ENCODE peak calls at places on chromosomes 6 and 20, in seven cellular contexts. One of them, this sample, is unnamed.

GRCh38 chr6:16747232-16748027 is 13.8 kb downstream of the ATXN1 start:
- ATAC-seq in heart right ventricle: peak; percentile 51
- ATAC-seq in CD4-positive, CD25-positive, alpha-beta regulatory T cell: peak; percentile 50
- ATAC-seq in activated CD4-positive, alpha-beta T cell treated with anti-CD3 and anti-CD28 coated beads for 36 hours: peak; percentile 85
- ATAC-seq in central memory CD8-positive, alpha-beta T cell: peak; percentile 53
- ATAC-seq in HCT116: no peak
- ATAC-seq in gastrocnemius medialis: peak; percentile 75
- ATAC-seq in this sample: no peak

GRCh38 chr6:111096246-111096645 is 8.9 kb downstream of the SLC16A10 start:
- ATAC-seq in heart right ventricle: no peak
- ATAC-seq in CD4-positive, CD25-positive, alpha-beta regulatory T cell: peak; percentile 98
- ATAC-seq in activated CD4-positive, alpha-beta T cell treated with anti-CD3 and anti-CD28 coated beads for 36 hours: peak; percentile 76
- ATAC-seq in central memory CD8-positive, alpha-beta T cell: no peak
- ATAC-seq in HCT116: peak; percentile 53
- ATAC-seq in gastrocnemius medialis: no peak
- ATAC-seq in this sample: no peak

GRCh38 chr6:20542927-20543602 is 8.8 kb downstream of the CDKAL1 start:
- ATAC-seq in heart right ventricle: no peak
- ATAC-seq in CD4-positive, CD25-positive, alpha-beta regulatory T cell: no peak
- ATAC-seq in activated CD4-positive, alpha-beta T cell treated with anti-CD3 and anti-CD28 coated beads for 36 hours: peak; percentile 97
- ATAC-seq in central memory CD8-positive, alpha-beta T cell: no peak
- ATAC-seq in HCT116: peak; percentile 52
- ATAC-seq in gastrocnemius medialis: no peak
- ATAC-seq in this sample: no peak

GRCh38 chr20:45510242-45510862 is 5.1 kb downstream of the SPINT3 start:
- ATAC-seq in heart right ventricle: no peak
- ATAC-seq in CD4-positive, CD25-positive, alpha-beta regulatory T cell: no peak
- ATAC-seq in activated CD4-positive, alpha-beta T cell treated with anti-CD3 and anti-CD28 coated beads for 36 hours: no peak
- ATAC-seq in central memory CD8-positive, alpha-beta T cell: no peak
- ATAC-seq in HCT116: no peak
- ATAC-seq in gastrocnemius medialis: no peak
- ATAC-seq in this sample: no peak

GRCh38 chr20:3239867-3240775 is 1.1 kb upstream of the SLC4A11 start:
- ATAC-seq in heart right ventricle: no peak
- ATAC-seq in CD4-positive, CD25-positive, alpha-beta regulatory T cell: no peak
- ATAC-seq in activated CD4-positive, alpha-beta T cell treated with anti-CD3 and anti-CD28 coated beads for 36 hours: no peak
- ATAC-seq in central memory CD8-positive, alpha-beta T cell: no peak
- ATAC-seq in HCT116: peak; percentile 36
- ATAC-seq in gastrocnemius medialis: no peak
- ATAC-seq in this sample: no peak

GRCh38 chr20:22686097-22686496 is 101.7 kb upstream of the FOXA2 start:
- ATAC-seq in heart right ventricle: peak; percentile 39
- ATAC-seq in CD4-positive, CD25-positive, alpha-beta regulatory T cell: no peak
- ATAC-seq in activated CD4-positive, alpha-beta T cell treated with anti-CD3 and anti-CD28 coated beads for 36 hours: peak; percentile 49
- ATAC-seq in central memory CD8-positive, alpha-beta T cell: no peak
- ATAC-seq in HCT116: peak; percentile 92
- ATAC-seq in gastrocnemius medialis: no peak
- ATAC-seq in this sample: peak; percentile 23

GRCh38 chr20:16459019-16459700 is 114.1 kb downstream of the KIF16B start:
- ATAC-seq in heart right ventricle: peak; percentile 91
- ATAC-seq in CD4-positive, CD25-positive, alpha-beta regulatory T cell: no peak
- ATAC-seq in activated CD4-positive, alpha-beta T cell treated with anti-CD3 and anti-CD28 coated beads for 36 hours: no peak
- ATAC-seq in central memory CD8-positive, alpha-beta T cell: no peak
- ATAC-seq in HCT116: peak; percentile 70
- ATAC-seq in gastrocnemius medialis: peak; percentile 100
- ATAC-seq in this sample: peak; percentile 87

GRCh38 chr20:50758469-50758868 is 27.1 kb downstream of the PARD6B start:
- ATAC-seq in heart right ventricle: no peak
- ATAC-seq in CD4-positive, CD25-positive, alpha-beta regulatory T cell: no peak
- ATAC-seq in activated CD4-positive, alpha-beta T cell treated with anti-CD3 and anti-CD28 coated beads for 36 hours: no peak
- ATAC-seq in central memory CD8-positive, alpha-beta T cell: no peak
- ATAC-seq in HCT116: no peak
- ATAC-seq in gastrocnemius medialis: no peak
- ATAC-seq in this sample: no peak

GRCh38 chr6:79796197-79796596 is 151.2 kb downstream of the ELOVL4 start:
- ATAC-seq in heart right ventricle: no peak
- ATAC-seq in CD4-positive, CD25-positive, alpha-beta regulatory T cell: no peak
- ATAC-seq in activated CD4-positive, alpha-beta T cell treated with anti-CD3 and anti-CD28 coated beads for 36 hours: no peak
- ATAC-seq in central memory CD8-positive, alpha-beta T cell: no peak
- ATAC-seq in HCT116: no peak
- ATAC-seq in gastrocnemius medialis: no peak
- ATAC-seq in this sample: no peak

GRCh38 chr6:138428943-138429616 is 25.1 kb downstream of the HEBP2 start:
- ATAC-seq in heart right ventricle: no peak
- ATAC-seq in CD4-positive, CD25-positive, alpha-beta regulatory T cell: peak; percentile 61
- ATAC-seq in activated CD4-positive, alpha-beta T cell treated with anti-CD3 and anti-CD28 coated beads for 36 hours: peak; percentile 39
- ATAC-seq in central memory CD8-positive, alpha-beta T cell: no peak
- ATAC-seq in HCT116: peak; percentile 72
- ATAC-seq in gastrocnemius medialis: no peak
- ATAC-seq in this sample: peak; percentile 42

GRCh38 chr6:11722224-11722623 is 56.4 kb downstream of the ADTRP start:
- ATAC-seq in heart right ventricle: no peak
- ATAC-seq in CD4-positive, CD25-positive, alpha-beta regulatory T cell: peak; percentile 56
- ATAC-seq in activated CD4-positive, alpha-beta T cell treated with anti-CD3 and anti-CD28 coated beads for 36 hours: peak; percentile 18
- ATAC-seq in central memory CD8-positive, alpha-beta T cell: no peak
- ATAC-seq in HCT116: no peak
- ATAC-seq in gastrocnemius medialis: no peak
- ATAC-seq in this sample: no peak

GRCh38 chr6:90268178-90268577 is 28.5 kb downstream of the BACH2 start:
- ATAC-seq in heart right ventricle: no peak
- ATAC-seq in CD4-positive, CD25-positive, alpha-beta regulatory T cell: no peak
- ATAC-seq in activated CD4-positive, alpha-beta T cell treated with anti-CD3 and anti-CD28 coated beads for 36 hours: peak; percentile 62
- ATAC-seq in central memory CD8-positive, alpha-beta T cell: no peak
- ATAC-seq in HCT116: no peak
- ATAC-seq in gastrocnemius medialis: no peak
- ATAC-seq in this sample: no peak

GRCh38 chr6:35034411-35035171 is 106.5 kb downstream of the TCP11 start:
- ATAC-seq in heart right ventricle: peak; percentile 91
- ATAC-seq in CD4-positive, CD25-positive, alpha-beta regulatory T cell: no peak
- ATAC-seq in activated CD4-positive, alpha-beta T cell treated with anti-CD3 and anti-CD28 coated beads for 36 hours: no peak
- ATAC-seq in central memory CD8-positive, alpha-beta T cell: no peak
- ATAC-seq in HCT116: no peak
- ATAC-seq in gastrocnemius medialis: peak; percentile 67
- ATAC-seq in this sample: peak; percentile 69

GRCh38 chr6:11613336-11613735 is 75.8 kb downstream of the TMEM170B start:
- ATAC-seq in heart right ventricle: no peak
- ATAC-seq in CD4-positive, CD25-positive, alpha-beta regulatory T cell: no peak
- ATAC-seq in activated CD4-positive, alpha-beta T cell treated with anti-CD3 and anti-CD28 coated beads for 36 hours: no peak
- ATAC-seq in central memory CD8-positive, alpha-beta T cell: no peak
- ATAC-seq in HCT116: no peak
- ATAC-seq in gastrocnemius medialis: no peak
- ATAC-seq in this sample: no peak

GRCh38 chr6:55562318-55562717 is 16.7 kb downstream of the HMGCLL1 start:
- ATAC-seq in heart right ventricle: no peak
- ATAC-seq in CD4-positive, CD25-positive, alpha-beta regulatory T cell: no peak
- ATAC-seq in activated CD4-positive, alpha-beta T cell treated with anti-CD3 and anti-CD28 coated beads for 36 hours: no peak
- ATAC-seq in central memory CD8-positive, alpha-beta T cell: no peak
- ATAC-seq in HCT116: no peak
- ATAC-seq in gastrocnemius medialis: no peak
- ATAC-seq in this sample: no peak

GRCh38 chr6:88166901-88167624 is 916 bp upstream of the CNR1 start:
- ATAC-seq in heart right ventricle: peak; percentile 44
- ATAC-seq in CD4-positive, CD25-positive, alpha-beta regulatory T cell: no peak
- ATAC-seq in activated CD4-positive, alpha-beta T cell treated with anti-CD3 and anti-CD28 coated beads for 36 hours: no peak
- ATAC-seq in central memory CD8-positive, alpha-beta T cell: no peak
- ATAC-seq in HCT116: no peak
- ATAC-seq in gastrocnemius medialis: no peak
- ATAC-seq in this sample: no peak

GRCh38 chr6:52640170-52640569 is 30.7 kb upstream of the TMEM14A start:
- ATAC-seq in heart right ventricle: no peak
- ATAC-seq in CD4-positive, CD25-positive, alpha-beta regulatory T cell: no peak
- ATAC-seq in activated CD4-positive, alpha-beta T cell treated with anti-CD3 and anti-CD28 coated beads for 36 hours: no peak
- ATAC-seq in central memory CD8-positive, alpha-beta T cell: no peak
- ATAC-seq in HCT116: no peak
- ATAC-seq in gastrocnemius medialis: no peak
- ATAC-seq in this sample: no peak

GRCh38 chr6:154874684-154875594 is 120.2 kb upstream of the TIAM2 start:
- ATAC-seq in heart right ventricle: no peak
- ATAC-seq in CD4-positive, CD25-positive, alpha-beta regulatory T cell: no peak
- ATAC-seq in activated CD4-positive, alpha-beta T cell treated with anti-CD3 and anti-CD28 coated beads for 36 hours: no peak
- ATAC-seq in central memory CD8-positive, alpha-beta T cell: no peak
- ATAC-seq in HCT116: no peak
- ATAC-seq in gastrocnemius medialis: no peak
- ATAC-seq in this sample: no peak

GRCh38 chr6:157478926-157479325 is 97.9 kb downstream of the ZDHHC14 start:
- ATAC-seq in heart right ventricle: peak; percentile 30
- ATAC-seq in CD4-positive, CD25-positive, alpha-beta regulatory T cell: no peak
- ATAC-seq in activated CD4-positive, alpha-beta T cell treated with anti-CD3 and anti-CD28 coated beads for 36 hours: no peak
- ATAC-seq in central memory CD8-positive, alpha-beta T cell: no peak
- ATAC-seq in HCT116: no peak
- ATAC-seq in gastrocnemius medialis: no peak
- ATAC-seq in this sample: no peak

This sample was measured in gastroesophageal sphincter.